ENCODE peak calls at places on chromosomes 3 and 15, in ten cellular contexts. One of them, this sample, is unnamed. For H3K4me1, H3K27me3 and H3K9me3, the result is how much of the 10 kb centered on the place peaks cover.

GRCh38 chr15:25875551-25875950 is 12.4 kb upstream of the ATP10A start:
- DNase-seq in Panc1: no peak
- DNase-seq in heart right ventricle: no peak
- DNase-seq in hepatocyte: no peak
- DNase-seq in mammary epithelial cell: no peak
- DNase-seq in CD8-positive, alpha-beta memory T cell: no peak
- DNase-seq in uterus: no peak
- DNase-seq in tibial artery: no peak
- DNase-seq in cardiac muscle cell: no peak
- DNase-seq in lower lobe of right lung: no peak
- DNase-seq in this sample: no peak

GRCh38 chr3:25897019-25897418 is 107.1 kb downstream of the OXSM start:
- DNase-seq in uterus: no peak
- DNase-seq in tibial artery: no peak
- DNase-seq in cardiac muscle cell: no peak
- DNase-seq in lower lobe of right lung: no peak
- DNase-seq in Panc1: peak
- DNase-seq in heart right ventricle: no peak
- DNase-seq in hepatocyte: peak
- DNase-seq in CD8-positive, alpha-beta memory T cell: no peak
- DNase-seq in mammary epithelial cell: no peak
- DNase-seq in this sample: no peak

GRCh38 chr3:125403789-125404188 is 28.7 kb upstream of the ZNF148 start:
- DNase-seq in mammary epithelial cell: no peak
- DNase-seq in Panc1: no peak
- DNase-seq in uterus: no peak
- DNase-seq in hepatocyte: no peak
- DNase-seq in tibial artery: no peak
- DNase-seq in cardiac muscle cell: no peak
- DNase-seq in lower lobe of right lung: no peak
- DNase-seq in CD8-positive, alpha-beta memory T cell: no peak
- DNase-seq in heart right ventricle: no peak
- DNase-seq in this sample: no peak

GRCh38 chr3:56424885-56425284 is 43.4 kb downstream of the ERC2 start:
- DNase-seq in lower lobe of right lung: no peak
- DNase-seq in mammary epithelial cell: no peak
- DNase-seq in uterus: no peak
- DNase-seq in Panc1: no peak
- DNase-seq in hepatocyte: no peak
- DNase-seq in heart right ventricle: no peak
- DNase-seq in tibial artery: no peak
- DNase-seq in CD8-positive, alpha-beta memory T cell: no peak
- DNase-seq in cardiac muscle cell: no peak
- DNase-seq in this sample: no peak

GRCh38 chr3:98846101-98846500 is 55.4 kb downstream of the DCBLD2 start:
- DNase-seq in hepatocyte: no peak
- DNase-seq in CD8-positive, alpha-beta memory T cell: no peak
- DNase-seq in tibial artery: no peak
- DNase-seq in mammary epithelial cell: no peak
- DNase-seq in lower lobe of right lung: no peak
- DNase-seq in uterus: no peak
- DNase-seq in heart right ventricle: no peak
- DNase-seq in Panc1: no peak
- DNase-seq in cardiac muscle cell: peak
- DNase-seq in this sample: no peak

GRCh38 chr3:14847613-14848541 is 29.1 kb downstream of the FGD5 start:
- DNase-seq in heart right ventricle: peak
- DNase-seq in Panc1: no peak
- DNase-seq in mammary epithelial cell: no peak
- DNase-seq in CD8-positive, alpha-beta memory T cell: no peak
- DNase-seq in tibial artery: peak
- DNase-seq in hepatocyte: peak
- DNase-seq in lower lobe of right lung: peak
- DNase-seq in cardiac muscle cell: peak
- DNase-seq in uterus: no peak
- DNase-seq in this sample: no peak

GRCh38 chr3:118808743-118809142 is 225.9 kb downstream of the IGSF11 start:
- DNase-seq in Panc1: no peak
- DNase-seq in tibial artery: no peak
- DNase-seq in CD8-positive, alpha-beta memory T cell: no peak
- DNase-seq in cardiac muscle cell: no peak
- DNase-seq in heart right ventricle: no peak
- DNase-seq in hepatocyte: no peak
- DNase-seq in uterus: no peak
- DNase-seq in lower lobe of right lung: no peak
- DNase-seq in mammary epithelial cell: no peak
- DNase-seq in this sample: no peak

GRCh38 chr3:36149447-36149865 is 230.8 kb upstream of the STAC start:
- DNase-seq in cardiac muscle cell: no peak
- DNase-seq in tibial artery: no peak
- DNase-seq in lower lobe of right lung: no peak
- DNase-seq in uterus: no peak
- DNase-seq in mammary epithelial cell: peak
- DNase-seq in Panc1: no peak
- DNase-seq in heart right ventricle: no peak
- DNase-seq in CD8-positive, alpha-beta memory T cell: no peak
- DNase-seq in hepatocyte: no peak
- DNase-seq in this sample: no peak

GRCh38 chr15:99755692-99756409 is 22.6 kb upstream of the LYSMD4 start:
- DNase-seq in hepatocyte: peak
- DNase-seq in lower lobe of right lung: peak
- DNase-seq in cardiac muscle cell: peak
- DNase-seq in heart right ventricle: peak
- DNase-seq in Panc1: peak
- DNase-seq in tibial artery: no peak
- DNase-seq in uterus: peak
- DNase-seq in mammary epithelial cell: peak
- DNase-seq in CD8-positive, alpha-beta memory T cell: no peak
- DNase-seq in this sample: peak

GRCh38 chr3:18807593-18807992 is 340.7 kb upstream of the KCNH8 start:
- DNase-seq in cardiac muscle cell: no peak
- DNase-seq in hepatocyte: no peak
- DNase-seq in mammary epithelial cell: no peak
- DNase-seq in Panc1: no peak
- DNase-seq in tibial artery: no peak
- DNase-seq in CD8-positive, alpha-beta memory T cell: no peak
- DNase-seq in lower lobe of right lung: no peak
- DNase-seq in uterus: no peak
- DNase-seq in heart right ventricle: no peak
- DNase-seq in this sample: no peak

GRCh38 chr3:195906865-195907729 is 1.3 kb downstream of the TNK2 start:
- DNase-seq in tibial artery: no peak
- DNase-seq in cardiac muscle cell: no peak
- DNase-seq in uterus: no peak
- DNase-seq in mammary epithelial cell: peak
- DNase-seq in lower lobe of right lung: peak
- DNase-seq in CD8-positive, alpha-beta memory T cell: peak
- DNase-seq in hepatocyte: no peak
- DNase-seq in heart right ventricle: no peak
- DNase-seq in Panc1: no peak
- DNase-seq in this sample: peak

GRCh38 chr3:76078101-76078500 is 292.8 kb upstream of the ZNF717 start:
- DNase-seq in hepatocyte: no peak
- DNase-seq in tibial artery: no peak
- DNase-seq in Panc1: no peak
- DNase-seq in heart right ventricle: no peak
- DNase-seq in lower lobe of right lung: no peak
- DNase-seq in CD8-positive, alpha-beta memory T cell: no peak
- DNase-seq in mammary epithelial cell: no peak
- DNase-seq in uterus: no peak
- DNase-seq in cardiac muscle cell: no peak
- DNase-seq in this sample: no peak

GRCh38 chr3:157274644-157275137 is 114.7 kb upstream of the CCNL1 start:
- DNase-seq in heart right ventricle: no peak
- DNase-seq in mammary epithelial cell: peak
- DNase-seq in CD8-positive, alpha-beta memory T cell: no peak
- DNase-seq in Panc1: no peak
- DNase-seq in hepatocyte: no peak
- DNase-seq in tibial artery: no peak
- DNase-seq in uterus: no peak
- DNase-seq in lower lobe of right lung: no peak
- DNase-seq in cardiac muscle cell: no peak
- DNase-seq in this sample: no peak

GRCh38 chr3:119849126-119849525 is 67.2 kb downstream of the NR1I2 start:
- DNase-seq in tibial artery: no peak
- DNase-seq in mammary epithelial cell: no peak
- DNase-seq in lower lobe of right lung: no peak
- DNase-seq in CD8-positive, alpha-beta memory T cell: no peak
- DNase-seq in hepatocyte: no peak
- DNase-seq in cardiac muscle cell: no peak
- DNase-seq in Panc1: no peak
- DNase-seq in heart right ventricle: no peak
- DNase-seq in uterus: no peak
- DNase-seq in this sample: no peak

GRCh38 chr15:68277131-68277604 is 377 bp upstream of the FEM1B start:
- DNase-seq in Panc1: no peak
- DNase-seq in heart right ventricle: peak
- DNase-seq in tibial artery: peak
- DNase-seq in lower lobe of right lung: peak
- DNase-seq in CD8-positive, alpha-beta memory T cell: no peak
- DNase-seq in uterus: no peak
- DNase-seq in cardiac muscle cell: peak
- DNase-seq in hepatocyte: peak
- DNase-seq in mammary epithelial cell: no peak
- DNase-seq in this sample: no peak
- H3K4me1 ChIP-seq in Panc1: under half
- H3K4me1 ChIP-seq in heart right ventricle: half or more
- H3K4me1 ChIP-seq in tibial artery: half or more
- H3K4me1 ChIP-seq in lower lobe of right lung: half or more
- H3K4me1 ChIP-seq in CD8-positive, alpha-beta memory T cell: under half
- H3K4me1 ChIP-seq in uterus: under half
- H3K4me1 ChIP-seq in cardiac muscle cell: under half
- H3K4me1 ChIP-seq in hepatocyte: under half
- H3K4me1 ChIP-seq in mammary epithelial cell: under half
- H3K4me1 ChIP-seq in this sample: under half

GRCh38 chr3:126737527-126737926 is 33.5 kb downstream of the CHCHD6 start:
- DNase-seq in Panc1: no peak
- DNase-seq in hepatocyte: no peak
- DNase-seq in cardiac muscle cell: no peak
- DNase-seq in uterus: no peak
- DNase-seq in lower lobe of right lung: no peak
- DNase-seq in CD8-positive, alpha-beta memory T cell: no peak
- DNase-seq in mammary epithelial cell: no peak
- DNase-seq in tibial artery: no peak
- DNase-seq in heart right ventricle: no peak
- DNase-seq in this sample: no peak
- H3K27me3 ChIP-seq in Panc1: under half
- H3K27me3 ChIP-seq in hepatocyte: under half
- H3K27me3 ChIP-seq in cardiac muscle cell: under half
- H3K27me3 ChIP-seq in uterus: under half
- H3K27me3 ChIP-seq in lower lobe of right lung: under half
- H3K27me3 ChIP-seq in CD8-positive, alpha-beta memory T cell: under half
- H3K27me3 ChIP-seq in mammary epithelial cell: under half
- H3K27me3 ChIP-seq in tibial artery: under half
- H3K27me3 ChIP-seq in heart right ventricle: under half
- H3K27me3 ChIP-seq in this sample: under half

GRCh38 chr3:43048470-43048869 is 57.4 kb downstream of the POMGNT2 start:
- DNase-seq in lower lobe of right lung: no peak
- DNase-seq in cardiac muscle cell: no peak
- DNase-seq in uterus: no peak
- DNase-seq in Panc1: no peak
- DNase-seq in mammary epithelial cell: no peak
- DNase-seq in hepatocyte: no peak
- DNase-seq in tibial artery: no peak
- DNase-seq in heart right ventricle: no peak
- DNase-seq in CD8-positive, alpha-beta memory T cell: no peak
- DNase-seq in this sample: no peak
- H3K9me3 ChIP-seq in lower lobe of right lung: under half
- H3K9me3 ChIP-seq in cardiac muscle cell: under half
- H3K9me3 ChIP-seq in uterus: under half
- H3K9me3 ChIP-seq in Panc1: under half
- H3K9me3 ChIP-seq in mammary epithelial cell: under half
- H3K9me3 ChIP-seq in hepatocyte: under half
- H3K9me3 ChIP-seq in tibial artery: under half
- H3K9me3 ChIP-seq in heart right ventricle: under half
- H3K9me3 ChIP-seq in CD8-positive, alpha-beta memory T cell: under half
- H3K9me3 ChIP-seq in this sample: under half

GRCh38 chr15:68638953-68639500 is 60.2 kb downstream of the CORO2B start:
- DNase-seq in Panc1: no peak
- DNase-seq in heart right ventricle: no peak
- DNase-seq in cardiac muscle cell: no peak
- DNase-seq in lower lobe of right lung: no peak
- DNase-seq in hepatocyte: no peak
- DNase-seq in tibial artery: no peak
- DNase-seq in uterus: no peak
- DNase-seq in CD8-positive, alpha-beta memory T cell: no peak
- DNase-seq in mammary epithelial cell: peak
- DNase-seq in this sample: no peak

GRCh38 chr15:68641376-68641775 is 62.6 kb downstream of the CORO2B start:
- DNase-seq in tibial artery: no peak
- DNase-seq in heart right ventricle: no peak
- DNase-seq in hepatocyte: no peak
- DNase-seq in CD8-positive, alpha-beta memory T cell: no peak
- DNase-seq in uterus: no peak
- DNase-seq in lower lobe of right lung: no peak
- DNase-seq in mammary epithelial cell: no peak
- DNase-seq in cardiac muscle cell: no peak
- DNase-seq in Panc1: no peak
- DNase-seq in this sample: no peak

GRCh38 chr15:68640791-68641331 is 62.1 kb downstream of the CORO2B start:
- DNase-seq in hepatocyte: no peak
- DNase-seq in Panc1: no peak
- DNase-seq in heart right ventricle: peak
- DNase-seq in cardiac muscle cell: no peak
- DNase-seq in CD8-positive, alpha-beta memory T cell: no peak
- DNase-seq in uterus: peak
- DNase-seq in lower lobe of right lung: no peak
- DNase-seq in mammary epithelial cell: peak
- DNase-seq in tibial artery: no peak
- DNase-seq in this sample: no peak

GRCh38 chr15:68637755-68638405 is 59.1 kb downstream of the CORO2B start:
- DNase-seq in lower lobe of right lung: peak
- DNase-seq in hepatocyte: no peak
- DNase-seq in Panc1: no peak
- DNase-seq in mammary epithelial cell: no peak
- DNase-seq in heart right ventricle: peak
- DNase-seq in uterus: peak
- DNase-seq in cardiac muscle cell: peak
- DNase-seq in tibial artery: peak
- DNase-seq in CD8-positive, alpha-beta memory T cell: no peak
- DNase-seq in this sample: no peak

DNA sequence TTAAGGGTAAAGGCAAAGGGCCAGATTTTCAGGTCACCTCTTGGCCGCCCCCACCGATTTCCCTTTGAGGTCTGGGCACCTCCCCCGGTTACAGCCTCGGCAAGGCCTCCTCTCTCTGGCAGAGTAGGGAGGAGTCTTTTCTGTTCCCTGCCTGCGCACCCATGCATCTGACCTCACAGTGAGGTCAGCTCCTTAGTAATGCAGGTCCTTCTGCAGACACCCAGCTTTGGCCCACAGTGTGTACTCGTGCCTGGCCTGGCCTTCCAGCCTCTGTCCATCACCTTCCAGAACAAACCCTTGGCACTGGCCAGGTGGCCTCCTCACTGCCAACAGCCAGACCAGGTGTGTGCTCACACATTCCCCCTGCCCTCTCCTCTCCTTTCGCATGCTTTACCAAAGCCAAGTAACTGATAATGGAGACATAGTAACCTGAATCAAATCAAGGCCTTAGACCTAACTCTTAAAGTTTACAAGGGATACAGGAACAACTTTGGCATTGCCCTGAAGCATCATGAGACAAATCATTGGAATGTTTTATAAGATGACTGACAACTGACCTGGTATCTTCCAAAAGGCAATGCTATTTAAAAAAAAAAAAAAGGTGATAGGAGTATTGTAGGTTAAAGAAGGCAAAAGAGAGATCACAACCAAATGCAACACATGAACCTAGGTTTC is 61.3 kb downstream of the CORO2B start:
- DNase-seq in tibial artery: no peak
- DNase-seq in cardiac muscle cell: peak
- DNase-seq in uterus: peak
- DNase-seq in CD8-positive, alpha-beta memory T cell: no peak
- DNase-seq in hepatocyte: no peak
- DNase-seq in lower lobe of right lung: no peak
- DNase-seq in Panc1: no peak
- DNase-seq in heart right ventricle: no peak
- DNase-seq in mammary epithelial cell: peak
- DNase-seq in this sample: peak
- H3K4me1 ChIP-seq in tibial artery: under half
- H3K4me1 ChIP-seq in cardiac muscle cell: under half
- H3K4me1 ChIP-seq in uterus: under half
- H3K4me1 ChIP-seq in CD8-positive, alpha-beta memory T cell: under half
- H3K4me1 ChIP-seq in hepatocyte: under half
- H3K4me1 ChIP-seq in lower lobe of right lung: under half
- H3K4me1 ChIP-seq in Panc1: under half
- H3K4me1 ChIP-seq in heart right ventricle: half or more
- H3K4me1 ChIP-seq in mammary epithelial cell: half or more
- H3K4me1 ChIP-seq in this sample: under half

This sample was measured in pancreas.